ENCODE peak calls at places on chromosomes 13 and 19, in four cellular contexts. R, U, B and V are unnamed samples.

GRCh38 chr19:44552324-44552723 is 22.8 kb upstream of the CEACAM20 start:
- DNase-seq in B (no peak), U (peak; percentile 45), R (no peak), V (no peak)

GRCh38 chr13:64910061-64910460 is 2320.1 kb downstream of the PCDH9 start:
- DNase-seq in U (peak; percentile 43), B (no peak), R (no peak), V (no peak)

GRCh38 chr13:37164635-37165034 is 59.2 kb upstream of the CSNK1A1L start:
- DNase-seq in U (no peak), B (no peak), R (no peak), V (no peak)

GRCh38 chr19:38710416-38710702 is 33.9 kb downstream of the CAPN12 start:
- DNase-seq in U (no peak), R (no peak), B (no peak), V (no peak)

GRCh38 chr13:50124536-50125305 is 109.5 kb downstream of the KCNRG start:
- DNase-seq in U (peak; percentile 52), R (no peak), B (peak; percentile 97), V (peak; percentile 99)

GRCh38 chr13:101332583-101332982 is 83.7 kb downstream of the NALCN start:
- DNase-seq in B (no peak), U (no peak), R (no peak), V (no peak)

GRCh38 chr19:9306443-9306842 is 3.2 kb downstream of the ZNF699 start:
- DNase-seq in R (no peak), U (peak; percentile 73), B (no peak), V (no peak)

GRCh38 chr13:30726192-30726591 is 9.2 kb upstream of the ALOX5AP start:
- DNase-seq in U (no peak), B (no peak), R (no peak), V (no peak)

GRCh38 chr19:41871573-41872383 is 5.3 kb upstream of the CD79A start:
- DNase-seq in U (no peak), R (peak; percentile 9), B (peak; percentile 23), V (no peak)

GRCh38 chr19:11736696-11737095 is 2.0 kb downstream of the ZNF823 start:
- DNase-seq in R (no peak), B (peak; percentile 26), U (peak; percentile 20), V (peak; percentile 76)